ENCODE peak calls at places on chromosome 19, in seven cellular contexts. P is K562, W is adrenal gland, X is testis, Z is body of pancreas, S is heart left ventricle, C is Peyer's patch. B is an unnamed sample.

GRCh38 chr19:38034153-38034835 is 127.3 kb downstream of the SIPA1L3 start:
- DNase-seq in P (no peak), W (no peak), X (no peak), Z (no peak), S (no peak), C (peak), B (no peak)

GRCh38 chr19:35251456-35251855 is 2.7 kb downstream of the LSR start:
- DNase-seq in P (no peak), W (peak), X (no peak), Z (no peak), S (no peak), C (no peak), B (no peak)

GRCh38 chr19:51367565-51368365 is 1.0 kb downstream of the CLDND2 start:
- DNase-seq in P (peak), W (peak), X (peak), Z (peak), S (peak), C (peak), B (peak)

GRCh38 chr19:1618157-1619093 is 13.2 kb upstream of the UQCR11 start:
- DNase-seq in P (peak), W (no peak), X (peak), Z (peak), S (no peak), C (peak), B (no peak)

GRCh38 chr19:56838930-56839664 is 1.4 kb downstream of the PEG3 start:
- DNase-seq in P (no peak), W (peak), X (peak), Z (peak), S (peak), C (peak), B (peak)

GRCh38 chr19:53389591-53390377 is 5.2 kb upstream of the ZNF765 start:
- DNase-seq in P (peak), W (no peak), X (peak), Z (no peak), S (peak), C (no peak), B (no peak)

GRCh38 chr19:34503546-34504272 is 22.2 kb downstream of the WTIP start:
- DNase-seq in P (no peak), W (no peak), X (peak), Z (no peak), S (no peak), C (peak), B (no peak)

GRCh38 chr19:33473644-33474305 is 47.8 kb downstream of the PEPD start:
- DNase-seq in P (no peak), W (peak), X (no peak), Z (no peak), S (no peak), C (peak), B (no peak)

GRCh38 chr19:16000024-16000687 is 51.3 kb downstream of the OR10H4 start:
- DNase-seq in P (no peak), W (no peak), X (no peak), Z (no peak), S (no peak), C (no peak), B (no peak)

GRCh38 chr19:42188665-42189064 is 28.8 kb downstream of the DEDD2 start:
- DNase-seq in P (no peak), W (no peak), X (no peak), Z (no peak), S (no peak), C (no peak), B (no peak)

GRCh38 chr19:42179501-42179817 is 38.0 kb downstream of the DEDD2 start:
- DNase-seq in P (no peak), W (no peak), X (no peak), Z (no peak), S (no peak), C (no peak), B (no peak)

GRCh38 chr19:42189133-42189532 is 28.3 kb downstream of the DEDD2 start:
- DNase-seq in P (no peak), W (no peak), X (no peak), Z (no peak), S (no peak), C (no peak), B (no peak)

GRCh38 chr19:42184401-42184861 is 33.0 kb downstream of the DEDD2 start:
- DNase-seq in P (peak), W (peak), X (peak), Z (peak), S (peak), C (peak), B (no peak)

GRCh38 chr19:42185281-42185680 is 32.2 kb downstream of the DEDD2 start:
- DNase-seq in P (no peak), W (no peak), X (no peak), Z (no peak), S (no peak), C (peak), B (no peak)
- H3K27ac ChIP-seq in P (no peak), W (no peak), X (no peak), Z (no peak), S (no peak), C (no peak), B (no peak)

GRCh38 chr19:10107817-10108367 is 1.7 kb downstream of the PPAN start:
- DNase-seq in P (peak), W (no peak), X (no peak), Z (no peak), S (no peak), C (no peak), B (no peak)

GRCh38 chr19:10105241-10106099 is 692 bp upstream of the PPAN start:
- DNase-seq in P (peak), W (no peak), X (no peak), Z (no peak), S (no peak), C (peak), B (no peak)

GRCh38 chr19:10107254-10107653 is 1.1 kb downstream of the PPAN start:
- DNase-seq in P (peak), W (no peak), X (no peak), Z (no peak), S (no peak), C (no peak), B (no peak)

GRCh38 chr19:10104665-10105221 is 1.4 kb upstream of the PPAN start:
- DNase-seq in P (peak), W (no peak), X (no peak), Z (no peak), S (no peak), C (peak), B (no peak)

DNA sequence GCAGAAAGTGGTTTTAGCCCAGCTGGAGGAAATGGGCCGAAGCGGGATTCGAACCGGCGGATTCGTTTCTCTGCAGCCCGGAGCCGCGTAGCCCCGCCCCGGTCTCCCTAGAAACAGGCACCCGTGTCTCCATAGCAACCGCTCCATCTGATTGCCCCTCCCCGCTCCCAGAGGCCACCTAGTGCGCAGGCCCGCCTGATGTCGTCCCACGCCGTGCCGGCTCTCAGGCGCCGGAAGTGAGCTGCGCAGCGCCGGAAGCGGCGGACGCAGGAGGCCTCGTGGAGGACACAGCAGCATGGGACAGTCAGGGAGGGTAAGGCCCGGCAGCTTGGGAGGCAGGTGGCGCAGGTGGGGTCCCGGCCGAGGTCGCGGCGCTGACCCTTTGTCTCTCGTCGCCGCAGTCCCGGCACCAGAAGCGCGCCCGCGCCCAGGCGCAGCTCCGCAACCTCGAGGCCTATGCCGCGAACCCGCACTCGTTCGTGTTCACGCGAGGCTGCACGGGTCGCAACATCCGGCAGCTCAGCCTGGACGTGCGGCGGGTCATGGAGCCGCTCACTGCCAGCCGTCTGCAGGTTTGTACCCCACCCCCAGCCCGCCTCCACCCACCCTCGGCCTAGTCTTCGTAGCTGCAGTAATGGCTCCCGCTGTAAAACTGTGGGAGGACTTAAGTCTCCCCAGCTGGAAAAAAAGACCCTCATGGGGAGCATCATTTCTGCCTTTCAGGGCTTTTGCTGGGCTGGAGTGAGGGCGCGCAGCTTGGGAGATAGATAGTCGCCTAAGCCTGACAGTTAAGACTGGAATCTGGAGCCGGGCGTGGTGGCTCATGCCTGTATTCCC is at the start of gene PPAN:
- DNase-seq in P (peak), W (peak), X (peak), Z (peak), S (peak), C (peak), B (peak)
- TF ChIP-seq POLR2A in P (peak), W (peak), X (no peak), Z (no peak), S (peak), C (peak), B (peak)

DNA sequence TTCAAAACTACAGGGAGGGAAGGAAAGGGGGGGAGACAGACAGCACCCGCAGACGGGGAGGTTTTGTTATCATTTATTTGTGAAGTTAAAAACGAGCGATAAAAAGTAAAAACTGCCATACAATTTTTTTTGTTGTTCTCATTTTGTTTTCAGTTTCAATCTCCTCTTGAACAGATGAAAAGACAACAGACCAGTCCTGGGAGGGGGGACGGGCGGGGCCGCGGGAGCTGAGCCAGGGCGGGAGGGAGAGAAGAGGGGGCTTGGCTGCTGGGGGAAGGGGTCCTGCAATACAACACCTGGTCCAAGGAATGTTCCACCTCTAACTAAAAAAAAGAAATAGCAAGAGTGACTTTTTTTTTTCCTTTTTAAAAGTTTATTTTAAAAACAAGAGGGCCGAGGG is 11.3 kb downstream of the KHSRP start:
- DNase-seq in P (no peak), W (no peak), X (no peak), Z (no peak), S (no peak), C (no peak), B (no peak)
- H3K27ac ChIP-seq in P (no peak), W (no peak), X (no peak), Z (no peak), S (no peak), C (no peak), B (no peak)

DNA sequence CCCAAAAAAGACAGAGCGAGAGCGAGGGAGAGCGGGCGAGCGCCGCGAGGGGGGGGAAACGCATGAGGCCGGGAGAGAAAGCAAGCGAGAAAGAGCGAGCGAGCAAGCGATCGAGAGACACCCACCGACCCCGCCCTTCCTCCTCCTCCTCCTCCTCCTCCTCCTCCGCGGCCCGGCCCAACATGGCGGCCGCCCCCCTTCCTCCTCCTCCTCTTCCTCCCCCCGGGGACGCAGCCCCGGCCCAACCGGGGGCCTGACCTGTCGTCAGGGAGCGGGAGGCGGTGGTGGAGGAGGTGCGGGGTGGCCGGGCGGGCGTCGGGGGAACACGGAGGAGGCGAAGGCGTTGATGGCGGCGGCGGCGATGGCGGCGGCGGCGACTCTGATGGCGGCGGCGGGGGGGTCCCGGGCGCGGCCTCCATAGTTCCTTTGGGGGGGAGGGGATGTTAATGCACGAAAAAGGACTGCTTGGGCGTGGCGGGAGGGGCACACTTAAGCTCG is 1.4 kb downstream of the ZC3H4 start:
- DNase-seq in P (peak), W (peak), X (peak), Z (peak), S (peak), C (peak), B (peak)
- TF ChIP-seq POLR2A in P (peak), W (peak), X (no peak), Z (peak), S (peak), C (peak), B (peak)

GRCh38 chr19:3606690-3607289 is at the start of gene TBXA2R:
- DNase-seq in P (peak), W (peak), X (peak), Z (peak), S (peak), C (peak), B (no peak)
- H3K27ac ChIP-seq in P (peak), W (peak), X (peak), Z (peak), S (peak), C (peak), B (peak)

GRCh38 chr19:508204-509150 is 1.2 kb downstream of the TPGS1 start:
- DNase-seq in P (peak), W (peak), X (no peak), Z (no peak), S (peak), C (no peak), B (no peak)

GRCh38 chr19:506404-507285 is 652 bp upstream of the TPGS1 start:
- DNase-seq in P (peak), W (peak), X (peak), Z (peak), S (peak), C (peak), B (peak)

GRCh38 chr19:504634-505033 is 2.7 kb upstream of the TPGS1 start:
- DNase-seq in P (no peak), W (peak), X (no peak), Z (no peak), S (peak), C (no peak), B (no peak)

GRCh38 chr19:510606-511100 is 3.4 kb downstream of the TPGS1 start:
- DNase-seq in P (peak), W (peak), X (peak), Z (peak), S (peak), C (peak), B (peak)

GRCh38 chr19:507286-508203 is at the start of gene TPGS1:
- DNase-seq in P (peak), W (peak), X (peak), Z (peak), S (peak), C (peak), B (peak)
- TF ChIP-seq POLR2A in P (peak), W (no peak), X (no peak), Z (no peak), S (peak), C (peak), B (no peak)

GRCh38 chr19:3342246-3342645 is 24.1 kb upstream of the NFIC start:
- DNase-seq in P (no peak), W (no peak), X (no peak), Z (no peak), S (no peak), C (no peak), B (no peak)

GRCh38 chr19:3345850-3346460 is 20.4 kb upstream of the NFIC start:
- DNase-seq in P (no peak), W (no peak), X (no peak), Z (no peak), S (no peak), C (no peak), B (no peak)

GRCh38 chr19:3344608-3345598 is 21.5 kb upstream of the NFIC start:
- DNase-seq in P (no peak), W (no peak), X (no peak), Z (no peak), S (no peak), C (no peak), B (no peak)

GRCh38 chr19:3346677-3347353 is 19.6 kb upstream of the NFIC start:
- DNase-seq in P (no peak), W (peak), X (peak), Z (peak), S (peak), C (peak), B (no peak)

GRCh38 chr19:3343619-3344502 is 22.5 kb upstream of the NFIC start:
- DNase-seq in P (peak), W (peak), X (peak), Z (peak), S (peak), C (peak), B (no peak)
- H3K27ac ChIP-seq in P (no peak), W (peak), X (peak), Z (peak), S (peak), C (peak), B (peak)

GRCh38 chr19:17862711-17863519 is 3.2 kb downstream of the RPL18A start:
- DNase-seq in P (peak), W (no peak), X (no peak), Z (no peak), S (no peak), C (peak), B (no peak)
- TF ChIP-seq POLR2A in P (peak), W (no peak), X (no peak), Z (no peak), S (peak), C (no peak), B (no peak)

GRCh38 chr19:7963566-7963965 is 20.1 kb upstream of the TIMM44 start:
- DNase-seq in P (no peak), W (no peak), X (no peak), Z (no peak), S (peak), C (no peak), B (no peak)

GRCh38 chr19:7953576-7953975 is 10.1 kb upstream of the TIMM44 start:
- DNase-seq in P (no peak), W (no peak), X (no peak), Z (no peak), S (no peak), C (no peak), B (no peak)

GRCh38 chr19:7962644-7963268 is 19.3 kb upstream of the TIMM44 start:
- DNase-seq in P (no peak), W (no peak), X (no peak), Z (no peak), S (no peak), C (no peak), B (no peak)

GRCh38 chr19:7961930-7962626 is 18.6 kb upstream of the TIMM44 start:
- DNase-seq in P (no peak), W (no peak), X (no peak), Z (no peak), S (no peak), C (no peak), B (no peak)

DNA sequence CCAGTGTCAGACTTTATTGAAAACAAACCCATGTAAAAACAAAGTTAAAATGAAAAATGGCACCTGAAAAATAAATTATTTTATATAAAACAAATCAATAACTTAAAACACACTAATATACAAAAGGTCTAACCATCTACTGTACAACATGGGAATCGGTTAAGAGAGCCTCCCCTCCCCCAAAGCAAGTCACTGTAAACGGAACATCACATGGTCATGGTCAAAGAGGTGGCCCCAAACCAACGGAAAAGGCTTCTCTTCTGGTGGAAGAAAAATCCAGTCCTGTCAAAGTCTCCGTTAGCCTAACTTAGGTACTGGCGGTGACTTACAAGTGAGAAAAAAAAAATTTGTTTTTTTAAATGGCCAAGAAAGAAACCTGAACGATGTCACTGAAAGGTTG is 15.7 kb upstream of the TIMM44 start:
- DNase-seq in P (no peak), W (no peak), X (no peak), Z (no peak), S (no peak), C (no peak), B (no peak)
- H3K27ac ChIP-seq in P (peak), W (no peak), X (no peak), Z (no peak), S (no peak), C (no peak), B (no peak)

B was measured in esophagus squamous epithelium.